ENCODE peak calls at places on chromosomes 13 and 19, in ten cellular contexts. One of them, this sample, is unnamed.

GRCh38 chr13:111114362-111115050 is 604 bp upstream of the ARHGEF7 start:
- DNase-seq in HFFc6: peak
- DNase-seq in PC-3: no peak
- DNase-seq in K562: no peak
- DNase-seq in glutamatergic neuron: peak
- DNase-seq in WTC11: peak
- DNase-seq in AG10803: peak
- DNase-seq in fibroblast of villous mesenchyme: peak
- DNase-seq in bronchial epithelial cell: peak
- DNase-seq in GM20000: peak
- DNase-seq in this sample: no peak

GRCh38 chr13:24680258-24680920 is at the start of gene ATP12A:
- DNase-seq in HFFc6: no peak
- DNase-seq in PC-3: no peak
- DNase-seq in K562: no peak
- DNase-seq in glutamatergic neuron: peak
- DNase-seq in WTC11: peak
- DNase-seq in AG10803: no peak
- DNase-seq in fibroblast of villous mesenchyme: no peak
- DNase-seq in bronchial epithelial cell: no peak
- DNase-seq in GM20000: peak
- DNase-seq in this sample: no peak

GRCh38 chr19:45879055-45879454 is 6.9 kb downstream of the IRF2BP1 start:
- DNase-seq in HFFc6: no peak
- DNase-seq in PC-3: no peak
- DNase-seq in K562: no peak
- DNase-seq in glutamatergic neuron: no peak
- DNase-seq in WTC11: no peak
- DNase-seq in AG10803: no peak
- DNase-seq in fibroblast of villous mesenchyme: no peak
- DNase-seq in bronchial epithelial cell: no peak
- DNase-seq in GM20000: no peak
- DNase-seq in this sample: no peak

GRCh38 chr19:55305491-55305890 is 19.6 kb downstream of the TMEM150B start:
- DNase-seq in HFFc6: no peak
- DNase-seq in PC-3: peak
- DNase-seq in K562: peak
- DNase-seq in glutamatergic neuron: no peak
- DNase-seq in WTC11: peak
- DNase-seq in AG10803: peak
- DNase-seq in fibroblast of villous mesenchyme: peak
- DNase-seq in bronchial epithelial cell: peak
- DNase-seq in GM20000: peak
- DNase-seq in this sample: peak

GRCh38 chr19:54448037-54448773 is 794 bp upstream of the LENG8 start:
- DNase-seq in HFFc6: peak
- DNase-seq in PC-3: peak
- DNase-seq in K562: peak
- DNase-seq in glutamatergic neuron: peak
- DNase-seq in WTC11: peak
- DNase-seq in AG10803: peak
- DNase-seq in fibroblast of villous mesenchyme: peak
- DNase-seq in bronchial epithelial cell: peak
- DNase-seq in GM20000: no peak
- DNase-seq in this sample: no peak

GRCh38 chr19:46962030-46962570 is 57.5 kb upstream of the NPAS1 start:
- DNase-seq in HFFc6: no peak
- DNase-seq in PC-3: no peak
- DNase-seq in K562: no peak
- DNase-seq in glutamatergic neuron: no peak
- DNase-seq in WTC11: no peak
- DNase-seq in AG10803: no peak
- DNase-seq in fibroblast of villous mesenchyme: no peak
- DNase-seq in bronchial epithelial cell: no peak
- DNase-seq in GM20000: no peak
- DNase-seq in this sample: no peak

GRCh38 chr13:46469064-46469463 is 82.0 kb upstream of the RUBCNL start:
- DNase-seq in HFFc6: peak
- DNase-seq in PC-3: peak
- DNase-seq in K562: no peak
- DNase-seq in glutamatergic neuron: no peak
- DNase-seq in WTC11: no peak
- DNase-seq in AG10803: peak
- DNase-seq in fibroblast of villous mesenchyme: peak
- DNase-seq in bronchial epithelial cell: no peak
- DNase-seq in GM20000: no peak
- DNase-seq in this sample: no peak

GRCh38 chr19:38617764-38618589 is at the start of gene MAP4K1:
- DNase-seq in HFFc6: no peak
- DNase-seq in PC-3: no peak
- DNase-seq in K562: peak
- DNase-seq in glutamatergic neuron: no peak
- DNase-seq in WTC11: peak
- DNase-seq in AG10803: no peak
- DNase-seq in fibroblast of villous mesenchyme: peak
- DNase-seq in bronchial epithelial cell: peak
- DNase-seq in GM20000: peak
- DNase-seq in this sample: no peak

GRCh38 chr13:35838356-35838755 is 292.8 kb downstream of the DCLK1 start:
- DNase-seq in HFFc6: peak
- DNase-seq in PC-3: peak
- DNase-seq in K562: no peak
- DNase-seq in glutamatergic neuron: no peak
- DNase-seq in WTC11: no peak
- DNase-seq in AG10803: peak
- DNase-seq in fibroblast of villous mesenchyme: peak
- DNase-seq in bronchial epithelial cell: peak
- DNase-seq in GM20000: no peak
- DNase-seq in this sample: no peak

GRCh38 chr13:92966341-92966740 is 260.3 kb upstream of the GPC6 start:
- DNase-seq in HFFc6: no peak
- DNase-seq in PC-3: no peak
- DNase-seq in K562: no peak
- DNase-seq in glutamatergic neuron: no peak
- DNase-seq in WTC11: no peak
- DNase-seq in AG10803: no peak
- DNase-seq in fibroblast of villous mesenchyme: no peak
- DNase-seq in bronchial epithelial cell: no peak
- DNase-seq in GM20000: no peak
- DNase-seq in this sample: no peak

GRCh38 chr13:94128430-94128829 is 351.1 kb downstream of the DCT start:
- DNase-seq in HFFc6: no peak
- DNase-seq in PC-3: no peak
- DNase-seq in K562: no peak
- DNase-seq in glutamatergic neuron: no peak
- DNase-seq in WTC11: no peak
- DNase-seq in AG10803: peak
- DNase-seq in fibroblast of villous mesenchyme: no peak
- DNase-seq in bronchial epithelial cell: no peak
- DNase-seq in GM20000: no peak
- DNase-seq in this sample: no peak

GRCh38 chr13:71285700-71286099 is 581.3 kb downstream of the DACH1 start:
- DNase-seq in HFFc6: no peak
- DNase-seq in PC-3: no peak
- DNase-seq in K562: no peak
- DNase-seq in glutamatergic neuron: no peak
- DNase-seq in WTC11: no peak
- DNase-seq in AG10803: no peak
- DNase-seq in fibroblast of villous mesenchyme: peak
- DNase-seq in bronchial epithelial cell: no peak
- DNase-seq in GM20000: no peak
- DNase-seq in this sample: no peak

GRCh38 chr13:22422023-22422422 is 751.1 kb downstream of the FGF9 start:
- DNase-seq in HFFc6: no peak
- DNase-seq in PC-3: no peak
- DNase-seq in K562: no peak
- DNase-seq in glutamatergic neuron: no peak
- DNase-seq in WTC11: no peak
- DNase-seq in AG10803: no peak
- DNase-seq in fibroblast of villous mesenchyme: no peak
- DNase-seq in bronchial epithelial cell: no peak
- DNase-seq in GM20000: no peak
- DNase-seq in this sample: no peak

GRCh38 chr13:44013666-44014291 is 134.1 kb downstream of the LACC1 start:
- DNase-seq in HFFc6: peak
- DNase-seq in PC-3: peak
- DNase-seq in K562: no peak
- DNase-seq in glutamatergic neuron: no peak
- DNase-seq in WTC11: no peak
- DNase-seq in AG10803: peak
- DNase-seq in fibroblast of villous mesenchyme: peak
- DNase-seq in bronchial epithelial cell: peak
- DNase-seq in GM20000: no peak
- DNase-seq in this sample: no peak

GRCh38 chr13:114268344-114269280 is 12.8 kb upstream of the UPF3A start:
- DNase-seq in HFFc6: no peak
- DNase-seq in PC-3: no peak
- DNase-seq in K562: no peak
- DNase-seq in glutamatergic neuron: no peak
- DNase-seq in WTC11: no peak
- DNase-seq in AG10803: no peak
- DNase-seq in fibroblast of villous mesenchyme: no peak
- DNase-seq in bronchial epithelial cell: no peak
- DNase-seq in GM20000: no peak
- DNase-seq in this sample: no peak

GRCh38 chr13:90883592-90883991 is 463.9 kb upstream of the MIR17HG start:
- DNase-seq in HFFc6: no peak
- DNase-seq in PC-3: peak
- DNase-seq in K562: no peak
- DNase-seq in glutamatergic neuron: no peak
- DNase-seq in WTC11: no peak
- DNase-seq in AG10803: no peak
- DNase-seq in fibroblast of villous mesenchyme: no peak
- DNase-seq in bronchial epithelial cell: no peak
- DNase-seq in GM20000: no peak
- DNase-seq in this sample: no peak
- TF ChIP-seq CTCF in HFFc6: no peak
- TF ChIP-seq CTCF in PC-3: peak
- TF ChIP-seq CTCF in K562: no peak
- TF ChIP-seq CTCF in glutamatergic neuron: no peak
- TF ChIP-seq CTCF in WTC11: no peak
- TF ChIP-seq CTCF in AG10803: no peak
- TF ChIP-seq CTCF in fibroblast of villous mesenchyme: no peak
- TF ChIP-seq CTCF in bronchial epithelial cell: peak
- TF ChIP-seq CTCF in GM20000: no peak
- TF ChIP-seq CTCF in this sample: peak

DNA sequence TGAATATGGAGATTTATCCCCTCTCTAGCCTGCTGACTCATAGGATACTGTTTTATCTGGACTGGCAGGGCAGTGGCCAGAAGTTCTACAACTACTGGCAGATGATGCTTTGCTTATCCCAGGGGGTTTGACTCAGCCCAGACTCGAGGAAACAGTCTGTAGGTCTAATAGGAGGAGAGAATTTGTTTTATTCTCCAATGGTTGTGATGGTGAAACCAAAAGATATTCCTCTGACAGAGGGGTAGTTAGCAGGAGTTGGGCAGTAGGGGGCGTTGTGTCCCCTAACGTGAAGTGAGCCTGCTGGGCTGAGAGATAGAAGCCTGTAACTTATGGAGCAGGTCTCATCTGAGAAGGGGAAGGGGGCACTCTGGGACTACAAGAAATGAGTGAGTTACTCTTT is 74.9 kb downstream of the WTIP start:
- DNase-seq in HFFc6: no peak
- DNase-seq in PC-3: peak
- DNase-seq in K562: peak
- DNase-seq in glutamatergic neuron: peak
- DNase-seq in WTC11: peak
- DNase-seq in AG10803: peak
- DNase-seq in fibroblast of villous mesenchyme: peak
- DNase-seq in bronchial epithelial cell: no peak
- DNase-seq in GM20000: no peak
- DNase-seq in this sample: no peak
- TF ChIP-seq CTCF in HFFc6: peak
- TF ChIP-seq CTCF in PC-3: peak
- TF ChIP-seq CTCF in K562: peak
- TF ChIP-seq CTCF in glutamatergic neuron: peak
- TF ChIP-seq CTCF in WTC11: peak
- TF ChIP-seq CTCF in AG10803: peak
- TF ChIP-seq CTCF in fibroblast of villous mesenchyme: peak
- TF ChIP-seq CTCF in bronchial epithelial cell: peak
- TF ChIP-seq CTCF in GM20000: no peak
- TF ChIP-seq CTCF in this sample: peak

GRCh38 chr19:30449191-30449590 is 77.0 kb downstream of the ZNF536 start:
- DNase-seq in HFFc6: no peak
- DNase-seq in PC-3: no peak
- DNase-seq in K562: no peak
- DNase-seq in glutamatergic neuron: no peak
- DNase-seq in WTC11: no peak
- DNase-seq in AG10803: peak
- DNase-seq in fibroblast of villous mesenchyme: no peak
- DNase-seq in bronchial epithelial cell: no peak
- DNase-seq in GM20000: no peak
- DNase-seq in this sample: no peak
- TF ChIP-seq CTCF in HFFc6: no peak
- TF ChIP-seq CTCF in PC-3: no peak
- TF ChIP-seq CTCF in K562: no peak
- TF ChIP-seq CTCF in glutamatergic neuron: no peak
- TF ChIP-seq CTCF in WTC11: no peak
- TF ChIP-seq CTCF in AG10803: no peak
- TF ChIP-seq CTCF in fibroblast of villous mesenchyme: no peak
- TF ChIP-seq CTCF in bronchial epithelial cell: no peak
- TF ChIP-seq CTCF in GM20000: no peak
- TF ChIP-seq CTCF in this sample: no peak

GRCh38 chr13:33349314-33349995 is 63.9 kb upstream of the STARD13 start:
- DNase-seq in HFFc6: no peak
- DNase-seq in PC-3: peak
- DNase-seq in K562: no peak
- DNase-seq in glutamatergic neuron: peak
- DNase-seq in WTC11: peak
- DNase-seq in AG10803: no peak
- DNase-seq in fibroblast of villous mesenchyme: peak
- DNase-seq in bronchial epithelial cell: no peak
- DNase-seq in GM20000: no peak
- DNase-seq in this sample: no peak
- TF ChIP-seq CTCF in HFFc6: no peak
- TF ChIP-seq CTCF in PC-3: peak
- TF ChIP-seq CTCF in K562: no peak
- TF ChIP-seq CTCF in glutamatergic neuron: no peak
- TF ChIP-seq CTCF in WTC11: no peak
- TF ChIP-seq CTCF in AG10803: no peak
- TF ChIP-seq CTCF in fibroblast of villous mesenchyme: no peak
- TF ChIP-seq CTCF in bronchial epithelial cell: no peak
- TF ChIP-seq CTCF in GM20000: no peak
- TF ChIP-seq CTCF in this sample: no peak

DNA sequence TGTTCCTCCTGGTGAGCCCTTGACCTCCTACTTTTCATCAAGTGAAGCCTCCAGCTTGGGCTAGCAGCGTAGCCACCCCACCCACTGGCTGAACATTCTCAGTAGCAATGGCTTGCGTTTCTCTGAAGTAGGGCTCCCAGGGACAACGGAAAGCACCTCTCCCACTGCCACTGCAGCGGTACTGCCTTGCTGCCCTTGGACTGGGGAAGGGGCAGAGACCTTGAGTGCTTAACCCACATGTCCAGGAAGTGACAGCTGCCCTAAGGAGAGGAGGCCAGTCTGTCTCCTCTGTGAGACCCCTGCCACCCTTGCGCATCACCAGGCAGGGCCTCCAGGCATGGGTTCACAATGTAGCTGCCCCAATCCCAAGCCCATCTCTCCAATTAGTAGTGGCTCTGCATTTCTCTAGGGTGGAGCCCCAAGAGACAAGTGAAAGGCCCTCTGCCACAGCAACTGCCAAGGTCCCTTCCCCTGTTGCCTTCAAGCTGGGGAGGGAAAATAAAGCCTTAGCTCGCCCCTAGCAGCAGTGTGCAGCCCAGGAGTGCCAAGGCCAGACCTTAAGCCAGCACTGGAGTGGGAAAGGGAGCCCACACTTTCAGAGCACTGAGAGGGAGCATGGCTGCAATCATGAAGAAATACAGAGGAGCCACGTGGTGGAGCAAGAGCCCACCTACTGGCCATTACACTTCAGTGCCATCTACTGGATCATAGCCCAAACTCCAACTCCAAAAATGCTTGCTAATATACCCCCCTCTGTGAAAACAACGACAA is 175.9 kb upstream of the TRPC4 start:
- DNase-seq in HFFc6: peak
- DNase-seq in PC-3: peak
- DNase-seq in K562: peak
- DNase-seq in glutamatergic neuron: no peak
- DNase-seq in WTC11: no peak
- DNase-seq in AG10803: peak
- DNase-seq in fibroblast of villous mesenchyme: peak
- DNase-seq in bronchial epithelial cell: peak
- DNase-seq in GM20000: no peak
- DNase-seq in this sample: no peak
- TF ChIP-seq CTCF in HFFc6: peak
- TF ChIP-seq CTCF in PC-3: peak
- TF ChIP-seq CTCF in K562: peak
- TF ChIP-seq CTCF in glutamatergic neuron: peak
- TF ChIP-seq CTCF in WTC11: peak
- TF ChIP-seq CTCF in AG10803: peak
- TF ChIP-seq CTCF in fibroblast of villous mesenchyme: peak
- TF ChIP-seq CTCF in bronchial epithelial cell: peak
- TF ChIP-seq CTCF in GM20000: no peak
- TF ChIP-seq CTCF in this sample: peak